ENCODE peak calls at places on chromosomes 6 and 20, in five cellular contexts. J is H9, V is neuronal stem cell, Z is H1, N is trophoblast cell. L is an unnamed sample.

GRCh38 chr6:85113934-85114582 is 335.8 kb upstream of the NT5E start:
- DNase-seq in J (no peak), V (no peak), Z (no peak), N (no peak), L (no peak)

GRCh38 chr6:112806163-112806900 is 459.2 kb downstream of the RFPL4B start:
- DNase-seq in J (no peak), V (no peak), Z (no peak), N (no peak), L (no peak)

GRCh38 chr20:10579942-10580341 is 93.9 kb downstream of the JAG1 start:
- DNase-seq in J (no peak), V (no peak), Z (no peak), N (no peak), L (no peak)

GRCh38 chr6:121354764-121355163 is 20.5 kb upstream of the TBC1D32 start:
- DNase-seq in J (no peak), V (no peak), Z (no peak), N (no peak), L (no peak)

GRCh38 chr20:32062776-32063170 is 10.7 kb downstream of the HCK start:
- DNase-seq in J (no peak), V (no peak), Z (no peak), N (peak), L (no peak)

GRCh38 chr6:76861403-76861802 is 601.9 kb downstream of the HTR1B start:
- DNase-seq in J (peak), V (no peak), Z (no peak), N (peak), L (peak)

GRCh38 chr6:37171970-37172812 is 2.2 kb downstream of the PIM1 start:
- DNase-seq in J (peak), V (peak), Z (peak), N (peak), L (peak)

GRCh38 chr6:18425218-18425617 is 38.1 kb downstream of the RNF144B start:
- DNase-seq in J (no peak), V (no peak), Z (no peak), N (peak), L (no peak)

GRCh38 chr6:109515781-109516409 is 32.9 kb upstream of the ZBTB24 start:
- DNase-seq in J (no peak), V (no peak), Z (no peak), N (no peak), L (no peak)

GRCh38 chr20:60352580-60352979 is 394.4 kb downstream of the CDH26 start:
- DNase-seq in J (no peak), V (no peak), Z (no peak), N (no peak), L (no peak)
- H2BK12ac ChIP-seq in J (no peak), V (no peak), Z (no peak), N (no peak), L (no peak)

GRCh38 chr6:42049116-42049809 is 1.1 kb upstream of the TAF8 start:
- DNase-seq in J (no peak), V (no peak), Z (no peak), N (no peak), L (no peak)

GRCh38 chr6:42046491-42047219 is 3.7 kb upstream of the TAF8 start:
- DNase-seq in J (no peak), V (no peak), Z (no peak), N (no peak), L (peak)

GRCh38 chr6:42045538-42046460 is 4.5 kb upstream of the TAF8 start:
- DNase-seq in J (peak), V (no peak), Z (peak), N (no peak), L (peak)

GRCh38 chr6:42047790-42048405 is 2.4 kb upstream of the TAF8 start:
- DNase-seq in J (no peak), V (no peak), Z (no peak), N (no peak), L (no peak)

DNA sequence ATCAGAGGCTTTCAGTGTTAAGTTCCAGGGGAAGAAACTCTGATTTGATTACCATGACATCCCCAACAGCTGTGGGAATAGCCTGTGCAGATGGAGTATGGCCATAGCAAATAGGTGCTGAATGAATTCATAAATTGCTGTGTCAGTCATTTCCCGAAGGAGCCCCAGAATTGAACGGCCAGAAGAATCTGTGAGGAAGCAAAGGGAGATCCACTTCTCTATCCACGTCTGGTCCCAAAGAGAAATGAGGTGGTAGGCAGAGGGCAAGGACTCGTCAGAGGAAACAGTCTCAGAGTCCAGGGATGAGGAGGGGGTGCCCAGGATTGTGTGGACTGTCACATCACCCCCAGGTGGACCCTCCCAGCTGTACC is 3.1 kb upstream of the TAF8 start:
- DNase-seq in J (no peak), V (no peak), Z (no peak), N (no peak), L (no peak)
- H3K4me2 ChIP-seq in J (no peak), V (no peak), Z (no peak), N (no peak), L (no peak)

GRCh38 chr6:26207248-26207801 is 120.1 kb downstream of the HFE start:
- DNase-seq in J (no peak), V (no peak), Z (no peak), N (no peak), L (no peak)
- H3K27ac ChIP-seq in J (peak), V (no peak), Z (peak), N (no peak), L (no peak)

GRCh38 chr20:407097-407952 is 774 bp upstream of the RBCK1 start:
- DNase-seq in J (peak), V (peak), Z (peak), N (peak), L (peak)

GRCh38 chr20:406200-407096 is 1.7 kb upstream of the RBCK1 start:
- DNase-seq in J (no peak), V (no peak), Z (no peak), N (no peak), L (no peak)

GRCh38 chr20:408843-409696 is 971 bp downstream of the RBCK1 start:
- DNase-seq in J (no peak), V (no peak), Z (no peak), N (no peak), L (no peak)

GRCh38 chr20:409697-410559 is 1.8 kb downstream of the RBCK1 start:
- DNase-seq in J (no peak), V (no peak), Z (no peak), N (no peak), L (no peak)

GRCh38 chr20:407953-408842 is at the start of gene RBCK1:
- DNase-seq in J (peak), V (peak), Z (no peak), N (peak), L (peak)
- H2BK12ac ChIP-seq in J (no peak), V (no peak), Z (peak), N (no peak), L (peak)

GRCh38 chr6:3326179-3326971 is 67.6 kb downstream of the PSMG4 start:
- DNase-seq in J (no peak), V (no peak), Z (no peak), N (peak), L (no peak)

GRCh38 chr6:3328145-3328544 is 69.4 kb downstream of the PSMG4 start:
- DNase-seq in J (no peak), V (no peak), Z (no peak), N (peak), L (no peak)

GRCh38 chr6:3326981-3327380 is 68.2 kb downstream of the PSMG4 start:
- DNase-seq in J (no peak), V (no peak), Z (no peak), N (no peak), L (no peak)

GRCh38 chr6:3328796-3329195 is 70.0 kb downstream of the PSMG4 start:
- DNase-seq in J (no peak), V (no peak), Z (no peak), N (no peak), L (no peak)

DNA sequence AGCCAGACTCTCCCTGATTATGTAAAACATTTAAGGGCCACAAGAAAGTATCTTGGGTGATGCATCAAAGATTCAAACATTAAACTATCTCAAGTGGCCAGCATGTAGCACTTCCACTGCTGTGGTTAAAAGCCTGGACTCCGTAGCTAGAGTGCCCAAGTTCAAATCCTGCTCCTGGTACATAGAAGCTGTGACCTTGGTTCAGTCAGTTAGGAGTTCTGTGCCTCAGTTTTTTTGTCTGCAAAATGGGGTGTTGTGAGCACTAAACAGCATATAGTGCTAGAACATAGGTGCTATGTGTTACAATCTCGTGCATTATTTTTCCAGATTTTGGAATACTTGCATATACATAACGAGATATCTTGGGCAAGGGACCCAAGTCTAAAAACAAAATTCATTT is 68.7 kb downstream of the PSMG4 start:
- DNase-seq in J (no peak), V (no peak), Z (no peak), N (no peak), L (no peak)
- H3K4me2 ChIP-seq in J (no peak), V (no peak), Z (no peak), N (no peak), L (no peak)

GRCh38 chr6:47451162-47451561 is 26.4 kb upstream of the CD2AP start:
- DNase-seq in J (no peak), V (no peak), Z (no peak), N (no peak), L (no peak)

GRCh38 chr6:47453372-47453936 is 24.1 kb upstream of the CD2AP start:
- DNase-seq in J (no peak), V (no peak), Z (no peak), N (no peak), L (no peak)

GRCh38 chr6:47452899-47453298 is 24.7 kb upstream of the CD2AP start:
- DNase-seq in J (no peak), V (no peak), Z (no peak), N (no peak), L (no peak)

GRCh38 chr6:47446974-47447373 is 30.6 kb upstream of the CD2AP start:
- DNase-seq in J (no peak), V (no peak), Z (no peak), N (no peak), L (no peak)

DNA sequence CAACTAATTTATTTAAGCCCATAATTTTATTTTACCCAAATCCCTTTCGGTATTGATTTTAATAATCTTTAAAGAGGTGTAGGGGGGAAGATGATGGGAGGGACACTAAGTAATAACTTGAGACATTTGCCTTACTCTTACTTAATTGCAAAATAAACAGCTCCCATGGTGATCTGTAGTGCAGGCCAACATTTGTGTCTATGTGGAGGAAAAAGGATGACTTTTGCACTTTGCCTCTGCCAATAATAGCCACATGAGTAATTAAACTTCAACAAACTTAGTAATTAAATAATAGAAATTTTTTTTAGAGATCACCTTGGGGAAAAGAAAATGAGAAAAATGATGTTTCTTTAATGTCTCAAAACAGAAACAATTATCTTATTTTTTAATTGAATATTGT is 29.9 kb upstream of the CD2AP start:
- DNase-seq in J (no peak), V (no peak), Z (no peak), N (no peak), L (no peak)
- H3K27ac ChIP-seq in J (no peak), V (no peak), Z (no peak), N (no peak), L (no peak)

GRCh38 chr6:162864901-162865300 is 137.1 kb downstream of the PACRG start:
- DNase-seq in J (no peak), V (no peak), Z (no peak), N (no peak), L (no peak)
- H2BK12ac ChIP-seq in J (no peak), V (no peak), Z (no peak), N (no peak), L (no peak)

DNA sequence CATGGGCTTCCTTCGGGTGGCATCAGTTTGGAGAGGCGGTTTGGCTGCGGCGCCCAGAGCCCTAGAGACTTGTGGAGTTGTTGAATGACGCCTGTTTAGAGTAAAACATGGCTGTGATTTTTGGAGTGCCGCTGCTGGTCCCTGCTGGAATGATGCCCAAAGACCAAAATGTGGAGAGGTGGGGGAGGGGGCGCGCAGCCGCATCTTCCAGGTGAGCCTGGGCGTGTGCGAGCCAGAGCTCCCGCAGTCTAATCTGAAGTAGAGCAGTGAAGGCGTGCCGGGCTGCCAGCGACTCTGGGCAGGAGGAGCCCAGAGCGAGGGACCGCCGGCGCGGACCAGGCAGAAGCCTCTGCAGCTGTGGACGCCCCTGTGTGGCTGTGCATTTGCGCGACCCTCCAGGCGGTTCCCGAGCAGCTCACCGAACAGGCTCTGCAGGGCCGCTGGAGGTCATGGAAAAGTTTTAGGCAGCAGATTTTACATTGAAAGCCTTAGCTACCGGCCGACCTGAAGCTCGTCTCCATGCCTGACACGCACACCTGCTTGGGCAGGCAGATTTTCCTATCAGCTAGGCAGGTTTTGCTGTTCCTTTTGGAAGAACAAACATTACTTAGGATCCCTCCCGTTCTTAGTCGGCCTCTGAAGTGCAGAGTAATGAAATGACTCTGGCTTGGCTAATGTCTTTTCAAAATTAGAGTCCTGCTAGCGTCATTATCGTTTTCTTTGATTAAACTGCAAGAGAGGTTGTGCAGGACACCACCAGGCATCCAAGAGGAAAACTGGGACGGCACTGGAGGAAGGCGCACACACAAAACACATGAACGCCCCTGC is 298.2 kb downstream of the PHACTR1 start:
- DNase-seq in J (peak), V (no peak), Z (no peak), N (no peak), L (peak)
- H3K4me2 ChIP-seq in J (peak), V (peak), Z (peak), N (peak), L (peak)